ENCODE peak calls at places on chromosomes 7 and 10, in eight cellular contexts. One of them, this sample, is unnamed. For H3K4me1, the result is how much of the 10 kb centered on the place peaks cover.

GRCh38 chr7:143074141-143074540 is 22.0 kb downstream of the OR6V1 start:
- DNase-seq in GM23338: no peak
- DNase-seq in fibroblast of lung: no peak
- DNase-seq in IMR-90: no peak
- DNase-seq in PC-9: no peak
- DNase-seq in PC-3: no peak
- DNase-seq in DND-41: no peak
- DNase-seq in GM23248: no peak
- DNase-seq in this sample: no peak

GRCh38 chr10:79445217-79445707 is at the start of gene ZCCHC24:
- DNase-seq in GM23338: peak
- DNase-seq in IMR-90: no peak
- DNase-seq in PC-3: peak
- DNase-seq in fibroblast of lung: no peak
- DNase-seq in DND-41: peak
- DNase-seq in PC-9: no peak
- DNase-seq in GM23248: no peak
- DNase-seq in this sample: no peak

GRCh38 chr7:1512781-1513656 is 8.8 kb upstream of the INTS1 start:
- DNase-seq in IMR-90: peak
- DNase-seq in GM23338: no peak
- DNase-seq in GM23248: peak
- DNase-seq in fibroblast of lung: peak
- DNase-seq in PC-9: peak
- DNase-seq in PC-3: peak
- DNase-seq in DND-41: peak
- DNase-seq in this sample: no peak

GRCh38 chr7:37467017-37467416 is 18.4 kb upstream of the ELMO1 start:
- DNase-seq in fibroblast of lung: no peak
- DNase-seq in GM23338: no peak
- DNase-seq in PC-3: no peak
- DNase-seq in DND-41: no peak
- DNase-seq in IMR-90: no peak
- DNase-seq in GM23248: no peak
- DNase-seq in PC-9: no peak
- DNase-seq in this sample: no peak

GRCh38 chr7:42292991-42293521 is 56.0 kb upstream of the GLI3 start:
- DNase-seq in PC-3: peak
- DNase-seq in PC-9: peak
- DNase-seq in GM23248: peak
- DNase-seq in IMR-90: no peak
- DNase-seq in GM23338: no peak
- DNase-seq in DND-41: no peak
- DNase-seq in fibroblast of lung: no peak
- DNase-seq in this sample: no peak

GRCh38 chr10:28179490-28180099 is 123.3 kb downstream of the MPP7 start:
- DNase-seq in fibroblast of lung: peak
- DNase-seq in PC-3: peak
- DNase-seq in DND-41: peak
- DNase-seq in IMR-90: peak
- DNase-seq in PC-9: no peak
- DNase-seq in GM23248: peak
- DNase-seq in GM23338: peak
- DNase-seq in this sample: peak

GRCh38 chr7:36114355-36114754 is 38.7 kb upstream of the EEPD1 start:
- DNase-seq in PC-9: peak
- DNase-seq in DND-41: no peak
- DNase-seq in fibroblast of lung: no peak
- DNase-seq in GM23338: no peak
- DNase-seq in PC-3: no peak
- DNase-seq in GM23248: no peak
- DNase-seq in IMR-90: no peak
- DNase-seq in this sample: no peak

GRCh38 chr7:131502810-131503545 is 53.5 kb downstream of the PODXL start:
- DNase-seq in PC-9: no peak
- DNase-seq in DND-41: no peak
- DNase-seq in PC-3: no peak
- DNase-seq in GM23248: peak
- DNase-seq in fibroblast of lung: no peak
- DNase-seq in IMR-90: peak
- DNase-seq in GM23338: no peak
- DNase-seq in this sample: peak

GRCh38 chr7:48411619-48412018 is 240.4 kb downstream of the ABCA13 start:
- DNase-seq in PC-9: no peak
- DNase-seq in GM23338: no peak
- DNase-seq in DND-41: no peak
- DNase-seq in PC-3: no peak
- DNase-seq in IMR-90: no peak
- DNase-seq in GM23248: no peak
- DNase-seq in fibroblast of lung: no peak
- DNase-seq in this sample: no peak

GRCh38 chr10:22913474-22914092 is 14.3 kb upstream of the ARMC3 start:
- DNase-seq in PC-9: no peak
- DNase-seq in GM23248: no peak
- DNase-seq in GM23338: no peak
- DNase-seq in fibroblast of lung: no peak
- DNase-seq in IMR-90: no peak
- DNase-seq in DND-41: no peak
- DNase-seq in PC-3: no peak
- DNase-seq in this sample: no peak

GRCh38 chr7:40733111-40733510 is 598.3 kb downstream of the SUGCT start:
- DNase-seq in PC-3: no peak
- DNase-seq in fibroblast of lung: peak
- DNase-seq in PC-9: peak
- DNase-seq in IMR-90: no peak
- DNase-seq in GM23248: no peak
- DNase-seq in GM23338: no peak
- DNase-seq in DND-41: no peak
- DNase-seq in this sample: no peak

GRCh38 chr7:121073463-121074099 is 85.1 kb downstream of the CPED1 start:
- DNase-seq in DND-41: no peak
- DNase-seq in GM23338: no peak
- DNase-seq in GM23248: no peak
- DNase-seq in IMR-90: no peak
- DNase-seq in PC-3: no peak
- DNase-seq in PC-9: no peak
- DNase-seq in fibroblast of lung: no peak
- DNase-seq in this sample: no peak

GRCh38 chr10:85407093-85407492 is 959.5 kb downstream of the GRID1 start:
- DNase-seq in GM23338: no peak
- DNase-seq in IMR-90: no peak
- DNase-seq in PC-3: no peak
- DNase-seq in fibroblast of lung: no peak
- DNase-seq in GM23248: no peak
- DNase-seq in DND-41: no peak
- DNase-seq in PC-9: no peak
- DNase-seq in this sample: no peak

GRCh38 chr7:20794676-20795075 is 8.0 kb upstream of the SP8 start:
- DNase-seq in IMR-90: no peak
- DNase-seq in fibroblast of lung: no peak
- DNase-seq in PC-9: peak
- DNase-seq in DND-41: no peak
- DNase-seq in GM23248: no peak
- DNase-seq in GM23338: peak
- DNase-seq in PC-3: no peak
- DNase-seq in this sample: no peak
- H3K4me1 ChIP-seq in IMR-90: under half
- H3K4me1 ChIP-seq in fibroblast of lung: under half
- H3K4me1 ChIP-seq in PC-9: under half
- H3K4me1 ChIP-seq in DND-41: under half
- H3K4me1 ChIP-seq in GM23248: under half
- H3K4me1 ChIP-seq in GM23338: half or more
- H3K4me1 ChIP-seq in PC-3: under half
- H3K4me1 ChIP-seq in this sample: under half

DNA sequence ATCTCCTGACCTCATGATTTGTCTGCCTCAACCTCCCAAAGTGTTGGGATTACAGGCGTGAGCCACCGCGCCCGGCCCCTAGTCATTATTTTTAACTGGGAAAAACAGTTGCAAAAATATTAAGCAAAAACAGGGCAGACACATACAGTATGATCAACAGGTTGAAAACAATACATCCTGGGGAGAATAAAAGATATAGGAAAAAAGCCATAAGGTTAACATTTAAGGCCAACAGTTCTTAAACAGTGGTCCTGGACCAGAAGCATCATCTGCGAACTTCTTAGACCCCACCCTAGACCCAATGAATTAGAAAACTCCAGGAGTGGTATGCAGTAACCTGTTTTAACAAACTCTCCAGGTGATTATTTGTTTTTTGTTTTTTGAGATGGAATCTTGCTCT is 6.5 kb downstream of the UBE2H start:
- DNase-seq in GM23248: no peak
- DNase-seq in fibroblast of lung: no peak
- DNase-seq in GM23338: no peak
- DNase-seq in PC-9: no peak
- DNase-seq in DND-41: no peak
- DNase-seq in PC-3: no peak
- DNase-seq in IMR-90: no peak
- DNase-seq in this sample: no peak
- H2AFZ ChIP-seq in GM23248: no peak
- H2AFZ ChIP-seq in fibroblast of lung: no peak
- H2AFZ ChIP-seq in GM23338: no peak
- H2AFZ ChIP-seq in PC-9: no peak
- H2AFZ ChIP-seq in DND-41: no peak
- H2AFZ ChIP-seq in PC-3: no peak
- H2AFZ ChIP-seq in IMR-90: no peak
- H2AFZ ChIP-seq in this sample: no peak

DNA sequence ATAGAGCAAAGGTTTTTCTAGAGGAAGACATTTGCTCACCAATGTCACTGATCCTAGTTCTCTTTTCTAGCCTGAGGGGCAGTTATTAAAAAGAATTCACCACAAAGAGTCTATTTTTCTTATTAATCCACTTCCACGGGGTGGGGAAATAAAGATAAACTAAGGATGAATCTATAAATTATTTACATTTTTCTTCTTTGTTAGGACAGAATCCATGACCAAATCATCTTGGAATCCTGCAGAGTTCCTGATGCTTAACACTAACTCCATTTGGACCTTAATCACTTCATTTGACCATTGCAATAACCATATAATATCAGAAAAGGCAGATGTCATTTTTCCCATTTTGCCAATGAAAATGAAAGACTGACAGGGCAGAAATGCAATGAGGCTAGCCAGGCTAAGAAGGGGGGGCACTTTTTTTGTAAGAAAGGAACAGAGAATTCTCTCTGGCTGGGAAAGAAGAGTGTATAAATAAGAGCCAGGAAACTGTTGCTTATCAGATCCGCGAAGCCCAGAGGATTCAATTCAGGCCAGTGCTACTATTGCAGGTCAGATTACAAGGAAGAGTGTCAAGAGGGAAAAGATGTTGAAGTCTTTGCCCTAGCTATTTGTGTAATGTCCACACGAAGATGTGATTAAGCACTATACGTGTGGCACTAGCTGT is 433.2 kb downstream of the TNS3 start:
- DNase-seq in PC-3: no peak
- DNase-seq in IMR-90: peak
- DNase-seq in DND-41: no peak
- DNase-seq in GM23248: no peak
- DNase-seq in PC-9: no peak
- DNase-seq in fibroblast of lung: peak
- DNase-seq in GM23338: no peak
- DNase-seq in this sample: no peak
- H3K4me1 ChIP-seq in PC-3: under half
- H3K4me1 ChIP-seq in IMR-90: under half
- H3K4me1 ChIP-seq in DND-41: under half
- H3K4me1 ChIP-seq in GM23248: under half
- H3K4me1 ChIP-seq in PC-9: under half
- H3K4me1 ChIP-seq in fibroblast of lung: under half
- H3K4me1 ChIP-seq in GM23338: under half
- H3K4me1 ChIP-seq in this sample: under half

GRCh38 chr10:83577421-83577820 is 561.9 kb upstream of the GHITM start:
- DNase-seq in GM23248: no peak
- DNase-seq in IMR-90: no peak
- DNase-seq in GM23338: no peak
- DNase-seq in DND-41: no peak
- DNase-seq in PC-3: no peak
- DNase-seq in fibroblast of lung: no peak
- DNase-seq in PC-9: no peak
- DNase-seq in this sample: no peak
- H2AFZ ChIP-seq in GM23248: no peak
- H2AFZ ChIP-seq in IMR-90: no peak
- H2AFZ ChIP-seq in GM23338: no peak
- H2AFZ ChIP-seq in DND-41: no peak
- H2AFZ ChIP-seq in PC-3: no peak
- H2AFZ ChIP-seq in fibroblast of lung: no peak
- H2AFZ ChIP-seq in PC-9: no peak
- H2AFZ ChIP-seq in this sample: no peak

DNA sequence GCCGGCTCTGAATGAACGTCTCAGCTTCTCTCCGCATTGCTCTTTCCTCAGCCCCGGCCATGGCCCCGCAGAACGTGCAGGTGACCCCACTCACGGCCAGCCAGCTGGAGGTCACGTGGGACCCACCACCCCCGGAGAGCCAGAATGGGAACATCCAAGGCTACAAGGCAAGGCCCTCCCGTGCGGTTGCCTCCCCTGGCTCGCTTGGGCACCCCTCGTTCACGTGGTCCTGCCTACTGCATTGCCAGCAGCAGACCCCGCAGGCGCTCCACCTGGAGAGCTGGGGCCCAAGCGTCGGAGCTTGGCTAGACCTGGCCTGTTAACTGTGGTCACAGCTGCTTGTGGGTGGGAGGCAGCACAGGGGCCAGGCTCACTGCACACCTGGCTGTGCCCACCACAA is 476.3 kb upstream of the FOXK1 start:
- DNase-seq in GM23338: no peak
- DNase-seq in PC-3: no peak
- DNase-seq in fibroblast of lung: no peak
- DNase-seq in IMR-90: no peak
- DNase-seq in DND-41: no peak
- DNase-seq in GM23248: no peak
- DNase-seq in PC-9: no peak
- DNase-seq in this sample: no peak
- H3K4me1 ChIP-seq in GM23338: under half
- H3K4me1 ChIP-seq in PC-3: under half
- H3K4me1 ChIP-seq in fibroblast of lung: under half
- H3K4me1 ChIP-seq in IMR-90: under half
- H3K4me1 ChIP-seq in DND-41: under half
- H3K4me1 ChIP-seq in GM23248: under half
- H3K4me1 ChIP-seq in PC-9: under half
- H3K4me1 ChIP-seq in this sample: under half

DNA sequence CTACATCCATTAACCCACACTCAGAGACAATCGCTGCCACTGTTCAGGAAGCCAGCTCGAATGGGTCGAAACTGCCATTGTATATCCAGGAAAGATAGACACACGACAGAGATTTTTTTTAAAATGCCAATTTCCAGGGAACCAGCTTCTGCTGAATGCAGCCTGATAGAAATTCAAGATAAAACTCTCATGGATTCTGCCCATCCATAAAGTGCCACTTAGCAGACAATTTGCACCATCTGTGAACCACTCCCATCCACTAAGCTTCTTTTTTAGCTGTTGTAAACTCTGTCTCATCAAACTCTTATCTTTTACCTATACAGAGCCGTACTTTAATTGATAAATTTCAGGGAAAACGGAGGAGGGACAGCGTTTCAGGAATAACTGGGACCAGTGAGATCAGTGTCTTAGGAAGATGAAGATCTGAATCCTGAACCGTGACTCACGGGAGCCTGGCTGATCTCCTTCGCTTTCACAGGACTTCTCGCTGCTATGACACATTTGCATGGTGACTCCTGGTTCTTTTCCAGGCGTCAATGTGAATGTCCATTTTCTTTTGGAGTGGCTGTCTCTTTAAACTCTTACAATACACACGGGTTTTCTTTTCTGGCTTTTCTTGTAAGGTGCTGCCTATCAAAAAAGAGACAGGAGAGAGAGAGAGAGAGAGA is 103.4 kb downstream of the FAM204A start:
- DNase-seq in GM23338: no peak
- DNase-seq in DND-41: no peak
- DNase-seq in fibroblast of lung: peak
- DNase-seq in PC-9: peak
- DNase-seq in IMR-90: peak
- DNase-seq in PC-3: peak
- DNase-seq in GM23248: peak
- DNase-seq in this sample: peak
- H2AFZ ChIP-seq in GM23338: no peak
- H2AFZ ChIP-seq in DND-41: no peak
- H2AFZ ChIP-seq in fibroblast of lung: no peak
- H2AFZ ChIP-seq in PC-9: no peak
- H2AFZ ChIP-seq in IMR-90: no peak
- H2AFZ ChIP-seq in PC-3: no peak
- H2AFZ ChIP-seq in GM23248: peak
- H2AFZ ChIP-seq in this sample: no peak

This sample was measured in hepatocyte.